ENCODE peak calls at places on chromosomes 5 and 9, in four cellular contexts. U, C, A and E are unnamed samples.

GRCh38 chr5:160960592-160960991 is 108.6 kb upstream of the ATP10B start:
- DNase-seq in U (no peak), C (no peak), A (no peak), E (no peak)

GRCh38 chr5:155616779-155617392 is 603.3 kb downstream of the KIF4B start:
- DNase-seq in U (peak; percentile 3), C (no peak), A (no peak), E (peak; percentile 62)

GRCh38 chr5:176533894-176534611 is 3.1 kb downstream of the RNF44 start:
- DNase-seq in U (no peak), C (peak; percentile 58), A (peak; percentile 74), E (peak; percentile 47)

GRCh38 chr5:368162-369084 is 46.9 kb downstream of the AHRR start:
- DNase-seq in U (peak; percentile 68), C (no peak), A (no peak), E (peak; percentile 10)

GRCh38 chr5:92552206-92553160 is 1028.5 kb downstream of the NR2F1-AS1 start:
- DNase-seq in U (peak; percentile 98), C (no peak), A (no peak), E (no peak)

GRCh38 chr9:127162046-127162445 is 39.6 kb upstream of the ANGPTL2 start:
- DNase-seq in U (no peak), C (no peak), A (no peak), E (no peak)

GRCh38 chr5:72531496-72532190 is 24.4 kb upstream of the ZNF366 start:
- DNase-seq in U (no peak), C (no peak), A (no peak), E (no peak)

GRCh38 chr9:99445377-99445891 is 223.4 kb downstream of the SEC61B start:
- DNase-seq in U (peak; percentile 85), C (peak; percentile 88), A (no peak), E (no peak)

GRCh38 chr9:102461441-102461840 is 533.7 kb upstream of the CYLC2 start:
- DNase-seq in U (no peak), C (no peak), A (no peak), E (no peak)

GRCh38 chr9:126397056-126397455 is 70.4 kb downstream of the MVB12B start:
- DNase-seq in U (no peak), C (no peak), A (no peak), E (peak; percentile 66)

GRCh38 chr9:86637515-86637914 is 283.3 kb upstream of the TUT7 start:
- DNase-seq in U (peak; percentile 76), C (peak; percentile 24), A (no peak), E (no peak)

GRCh38 chr5:137442660-137443059 is 56.5 kb downstream of the SPOCK1 start:
- DNase-seq in U (no peak), C (no peak), A (no peak), E (no peak)

GRCh38 chr9:92242115-92242778 is 51.2 kb downstream of the IARS1 start:
- DNase-seq in U (peak; percentile 81), C (no peak), A (no peak), E (no peak)

GRCh38 chr5:142979636-142980035 is 209.5 kb downstream of the ARHGAP26 start:
- DNase-seq in U (no peak), C (no peak), A (no peak), E (peak; percentile 50)

GRCh38 chr5:179128976-179129375 is 68.8 kb downstream of the ZNF354C start:
- DNase-seq in U (no peak), C (no peak), A (no peak), E (no peak)

GRCh38 chr5:179125789-179126505 is 65.8 kb downstream of the ZNF354C start:
- DNase-seq in U (no peak), C (no peak), A (no peak), E (no peak)

GRCh38 chr5:179128041-179128365 is 67.8 kb downstream of the ZNF354C start:
- DNase-seq in U (no peak), C (no peak), A (no peak), E (no peak)

GRCh38 chr5:179126506-179126991 is 66.4 kb downstream of the ZNF354C start:
- DNase-seq in U (no peak), C (no peak), A (no peak), E (no peak)

DNA sequence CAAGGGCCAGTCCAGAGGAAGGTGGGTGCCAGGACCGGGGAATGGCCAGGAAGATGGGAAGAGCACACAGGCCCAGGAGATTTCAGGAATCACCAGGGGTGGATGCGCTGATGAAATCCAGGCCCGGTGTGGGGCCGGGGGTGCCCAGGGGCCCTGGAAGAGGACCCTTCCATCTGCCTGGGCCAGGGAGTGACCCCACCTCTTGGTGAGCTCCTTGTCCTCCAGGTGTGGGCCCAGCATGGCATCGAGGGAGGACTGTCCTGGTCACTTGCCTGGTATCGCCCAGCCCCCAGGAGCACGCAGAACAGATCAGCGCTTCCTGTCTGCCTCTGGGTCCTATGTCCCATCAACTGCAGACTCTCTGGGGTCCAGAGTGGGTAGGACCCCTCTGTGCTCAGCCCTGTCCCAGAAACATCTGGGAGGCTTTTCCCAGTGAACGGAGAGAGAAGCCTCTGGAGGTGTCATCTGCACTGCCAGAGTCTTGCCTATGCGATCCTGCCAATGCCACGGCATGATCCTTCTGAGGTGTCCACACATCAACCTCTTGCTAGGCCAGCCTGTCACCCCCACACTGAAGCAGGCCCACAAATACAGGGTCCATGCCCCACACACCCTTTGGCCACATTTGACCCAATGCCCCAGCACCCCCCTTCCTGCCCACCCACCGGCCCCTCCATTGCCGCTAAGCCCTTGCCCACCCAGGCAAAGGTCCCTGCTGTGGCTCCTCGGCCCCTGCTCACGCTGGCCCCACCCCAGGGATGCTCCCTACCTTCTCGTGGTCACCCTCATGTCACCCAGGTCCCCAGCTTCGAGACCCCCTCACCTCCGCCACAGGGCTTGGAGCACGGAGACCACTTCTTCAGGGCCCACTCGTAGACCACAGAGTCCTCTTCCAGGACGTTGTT is 67.2 kb downstream of the ZNF354C start:
- DNase-seq in U (no peak), C (no peak), A (no peak), E (no peak)
- H3K36me3 ChIP-seq in U (no peaks in the 10 kb centered on the region), C (peaks cover 9% of the 10 kb centered on the region), A (no peaks in the 10 kb centered on the region), E (no peaks in the 10 kb centered on the region)

GRCh38 chr5:122390107-122390506 is 78.1 kb downstream of the SNCAIP start:
- DNase-seq in U (no peak), C (no peak), A (no peak), E (no peak)

GRCh38 chr5:122385786-122386185 is 73.7 kb downstream of the SNCAIP start:
- DNase-seq in U (no peak), C (no peak), A (no peak), E (no peak)

GRCh38 chr5:122385286-122385685 is 73.2 kb downstream of the SNCAIP start:
- DNase-seq in U (no peak), C (no peak), A (no peak), E (no peak)

DNA sequence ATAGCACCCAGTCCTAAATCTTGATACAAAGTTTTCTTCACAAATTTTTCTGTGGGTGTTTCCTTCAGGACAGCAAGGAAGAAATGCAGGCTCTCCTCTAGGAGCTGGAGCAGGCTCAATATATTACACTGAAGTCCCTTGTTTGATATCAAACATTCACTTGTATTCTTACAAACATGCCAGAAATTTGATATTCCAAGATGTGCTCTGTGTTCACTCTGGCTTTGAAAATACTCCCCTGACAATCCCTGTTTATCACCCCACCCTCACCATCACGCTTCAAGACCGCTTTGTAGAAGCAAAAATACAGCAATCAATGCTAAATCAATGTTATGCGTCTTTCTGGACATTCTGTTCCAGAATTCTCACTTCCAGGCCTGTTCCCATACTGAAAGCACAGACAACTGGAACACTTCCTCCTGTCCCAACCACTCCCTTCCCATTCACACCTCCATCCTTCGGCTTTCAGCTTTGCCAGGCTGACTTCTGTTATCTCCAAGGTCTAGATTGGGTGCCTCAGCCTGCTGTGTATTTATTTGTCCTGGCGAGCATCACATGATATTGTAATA is 72.7 kb downstream of the SNCAIP start:
- DNase-seq in U (no peak), C (no peak), A (no peak), E (no peak)
- H3K27ac ChIP-seq in U (no peak overlapping the region), C (no peak overlapping the region), A (no peak overlapping the region), E (no peak overlapping the region)

GRCh38 chr5:44644628-44645027 is 164.1 kb upstream of the MRPS30 start:
- DNase-seq in U (no peak), C (no peak), A (no peak), E (no peak)
- H3K9me3 ChIP-seq in U (no peaks in the 10 kb centered on the region), C (no peaks in the 10 kb centered on the region), A (no peaks in the 10 kb centered on the region), E (no peaks in the 10 kb centered on the region)

DNA sequence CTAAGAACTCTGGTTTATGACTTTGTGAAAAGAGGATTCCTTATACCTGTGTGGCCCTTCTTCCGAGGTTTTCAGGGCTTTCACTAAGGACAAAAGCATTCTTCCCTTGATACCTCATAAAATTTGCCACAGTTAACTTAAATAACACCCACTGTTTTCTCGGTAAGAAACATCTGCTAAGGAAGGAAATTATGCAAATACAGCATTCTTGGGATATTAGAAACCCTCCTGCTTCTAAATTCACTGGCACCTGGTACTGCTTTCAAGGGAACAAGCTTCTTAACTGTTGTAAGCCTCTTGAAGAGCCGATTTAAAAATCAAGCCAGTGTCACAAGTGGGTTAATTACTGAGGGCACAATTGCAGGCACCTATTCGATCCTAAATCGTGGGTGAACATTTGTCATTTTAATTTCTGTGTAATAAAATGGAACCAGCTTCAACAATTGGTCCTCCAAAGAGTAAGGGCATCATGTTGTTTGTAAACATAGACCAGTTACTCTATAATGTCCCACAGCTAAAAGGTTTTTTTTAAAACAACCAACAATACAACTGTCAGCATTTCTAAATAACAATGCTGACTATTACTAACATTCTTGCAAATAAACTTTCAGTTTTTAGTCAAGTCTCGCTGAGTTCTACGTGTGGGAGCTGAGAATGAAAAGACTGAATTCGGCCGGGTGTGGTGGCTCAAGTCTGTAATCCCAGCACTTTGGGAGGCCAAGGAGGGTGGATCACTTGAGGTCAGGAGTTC is 26.6 kb downstream of the AK3 start:
- DNase-seq in U (no peak), C (no peak), A (no peak), E (no peak)
- H3K36me3 ChIP-seq in U (peaks cover 48% of the 10 kb centered on the region), C (peaks cover 72% of the 10 kb centered on the region), A (no peaks in the 10 kb centered on the region), E (peaks cover 58% of the 10 kb centered on the region)

GRCh38 chr5:124741711-124742496 is 4.5 kb downstream of the ZNF608 start:
- DNase-seq in U (peak; percentile 96), C (no peak), A (peak; percentile 58), E (peak; percentile 42)
- H3K27ac ChIP-seq in U (peak overlapping the region; percentile 98), C (peak overlapping the region; percentile 93), A (no peak overlapping the region), E (peak overlapping the region; percentile 96)

DNA sequence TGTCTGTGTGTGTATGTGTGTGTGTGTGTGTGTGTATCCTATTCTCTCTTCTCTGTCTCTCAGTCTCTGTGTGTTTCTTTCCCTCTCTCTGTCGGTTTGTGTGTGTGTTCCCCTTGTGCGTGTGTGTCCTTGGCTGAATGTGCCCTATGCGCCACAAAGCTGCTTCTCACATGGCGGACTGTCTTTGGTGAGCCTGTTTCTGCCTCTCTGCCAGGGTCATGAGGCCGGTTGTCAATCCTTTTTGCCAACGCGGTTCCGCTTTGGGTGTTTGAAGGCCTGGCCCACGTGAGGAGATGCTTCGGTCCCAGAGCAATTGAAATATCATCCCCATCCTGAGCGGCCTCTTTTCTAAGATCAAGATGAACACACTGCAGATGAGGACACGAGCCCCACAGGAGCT is 476.0 kb downstream of the SPATA31A7 start:
- DNase-seq in U (no peak), C (no peak), A (no peak), E (no peak)
- H3K9me3 ChIP-seq in U (no peaks in the 10 kb centered on the region), C (no peaks in the 10 kb centered on the region), A (no peaks in the 10 kb centered on the region), E (no peaks in the 10 kb centered on the region)